ENCODE peak calls at places on chromosomes 5 and 9, in nine cellular contexts. Y is cardiac muscle cell, M is endodermal cell, G is psoas muscle, C is HepG2, P is transverse colon, J is progenitor cell of endocrine pancreas, Z is neural crest cell, T is thoracic aorta. F is an unnamed sample.

GRCh38 chr5:113489299-113489698 is 1.0 kb upstream of the MCC start:
- DNase-seq in Y (peak), M (no peak), G (peak), C (peak), P (no peak), J (no peak), Z (no peak), T (no peak), F (peak)

GRCh38 chr5:53067641-53068040 is 41.9 kb downstream of the MOCS2 start:
- DNase-seq in Y (peak), M (no peak), G (no peak), C (no peak), P (no peak), J (no peak), Z (no peak), T (no peak), F (no peak)

GRCh38 chr5:145991044-145991575 is 54.7 kb downstream of the SH3RF2 start:
- DNase-seq in Y (peak), M (no peak), G (no peak), C (no peak), P (no peak), J (no peak), Z (no peak), T (no peak), F (no peak)

GRCh38 chr9:114383866-114384231 is 3.9 kb downstream of the AKNA start:
- DNase-seq in Y (no peak), M (no peak), G (no peak), C (no peak), P (no peak), J (no peak), Z (no peak), T (no peak), F (no peak)

GRCh38 chr9:129023036-129023907 is 4.9 kb downstream of the SH3GLB2 start:
- DNase-seq in Y (peak), M (peak), G (peak), C (no peak), P (no peak), J (no peak), Z (no peak), T (no peak), F (peak)

GRCh38 chr9:69200071-69200470 is 26.0 kb downstream of the TJP2 start:
- DNase-seq in Y (peak), M (peak), G (no peak), C (no peak), P (no peak), J (no peak), Z (no peak), T (no peak), F (no peak)

GRCh38 chr5:43044181-43044914 is 4.2 kb upstream of the ANXA2R start:
- DNase-seq in Y (no peak), M (peak), G (peak), C (no peak), P (no peak), J (no peak), Z (no peak), T (no peak), F (peak)

GRCh38 chr5:55232194-55232984 is 1.0 kb downstream of the CCNO start:
- DNase-seq in Y (peak), M (peak), G (no peak), C (no peak), P (peak), J (peak), Z (peak), T (no peak), F (no peak)

GRCh38 chr5:139708434-139708849 is 60.3 kb downstream of the CXXC5 start:
- DNase-seq in Y (no peak), M (peak), G (no peak), C (no peak), P (no peak), J (no peak), Z (no peak), T (no peak), F (no peak)

GRCh38 chr9:132878695-132879064 is at the start of gene SPACA9:
- DNase-seq in Y (peak), M (peak), G (peak), C (no peak), P (peak), J (peak), Z (peak), T (peak), F (peak)

GRCh38 chr5:138664276-138664943 is 88.8 kb upstream of the CTNNA1 start:
- DNase-seq in Y (peak), M (no peak), G (no peak), C (no peak), P (no peak), J (no peak), Z (no peak), T (no peak), F (no peak)

GRCh38 chr5:89968870-89969472 is 440.6 kb downstream of the CETN3 start:
- DNase-seq in Y (peak), M (no peak), G (no peak), C (no peak), P (no peak), J (no peak), Z (no peak), T (no peak), F (no peak)

GRCh38 chr9:77440057-77440456 is 208.1 kb downstream of the GNA14 start:
- DNase-seq in Y (peak), M (peak), G (no peak), C (no peak), P (no peak), J (no peak), Z (no peak), T (no peak), F (no peak)

DNA sequence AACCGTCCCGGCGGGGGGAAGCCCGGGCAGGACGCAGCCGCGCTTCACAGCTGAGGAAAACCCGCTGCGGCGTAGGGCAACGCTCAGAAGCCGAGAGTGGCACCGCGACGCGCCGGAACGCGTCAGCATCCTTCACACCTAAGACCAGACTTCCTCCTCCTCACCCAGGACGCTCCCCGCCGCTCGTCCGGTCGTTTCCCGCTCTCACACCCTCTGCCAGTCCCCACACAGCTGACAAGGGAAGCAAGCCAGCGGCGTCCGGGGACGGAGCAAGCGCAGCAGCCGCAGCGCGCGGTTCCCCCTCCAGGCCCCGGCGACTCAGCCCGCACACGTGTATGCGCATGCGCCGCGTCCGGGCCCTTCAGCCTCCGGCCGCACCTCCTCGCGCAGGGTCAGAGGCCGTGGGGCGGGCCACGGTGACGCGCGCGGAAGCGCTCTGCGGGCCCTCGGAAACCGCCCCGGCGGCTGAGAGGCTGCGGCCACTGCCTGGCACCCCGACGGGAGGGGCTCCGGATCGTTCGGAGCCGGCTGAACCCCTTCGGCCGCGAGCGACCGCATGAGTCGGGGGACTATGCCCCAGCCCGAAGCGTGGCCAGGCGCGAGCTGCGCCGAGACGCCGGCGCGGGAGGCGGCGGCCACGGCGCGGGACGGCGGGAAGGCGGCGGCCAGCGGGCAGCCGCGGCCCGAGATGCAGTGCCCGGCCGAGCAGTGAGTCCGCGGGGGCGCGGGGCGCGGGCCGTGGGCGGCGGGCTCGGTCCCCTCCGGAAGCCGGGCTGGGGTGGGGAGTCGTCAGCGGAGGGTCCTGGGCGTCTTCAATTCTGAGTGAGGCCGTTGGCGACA is at the start of gene OTULIN:
- DNase-seq in Y (peak), M (peak), G (peak), C (peak), P (peak), J (peak), Z (peak), T (peak), F (peak)
- TF ChIP-seq CTCF in Y (no peak), M (no peak), G (no peak), C (no peak), P (no peak), J (no peak), Z (no peak), T (no peak), F (no peak)

GRCh38 chr5:1824109-1824821 is 23.1 kb downstream of the NDUFS6 start:
- DNase-seq in Y (no peak), M (no peak), G (no peak), C (no peak), P (no peak), J (no peak), Z (no peak), T (no peak), F (no peak)
- TF ChIP-seq CTCF in Y (no peak), M (peak), G (no peak), C (no peak), P (no peak), J (no peak), Z (no peak), T (no peak), F (no peak)

DNA sequence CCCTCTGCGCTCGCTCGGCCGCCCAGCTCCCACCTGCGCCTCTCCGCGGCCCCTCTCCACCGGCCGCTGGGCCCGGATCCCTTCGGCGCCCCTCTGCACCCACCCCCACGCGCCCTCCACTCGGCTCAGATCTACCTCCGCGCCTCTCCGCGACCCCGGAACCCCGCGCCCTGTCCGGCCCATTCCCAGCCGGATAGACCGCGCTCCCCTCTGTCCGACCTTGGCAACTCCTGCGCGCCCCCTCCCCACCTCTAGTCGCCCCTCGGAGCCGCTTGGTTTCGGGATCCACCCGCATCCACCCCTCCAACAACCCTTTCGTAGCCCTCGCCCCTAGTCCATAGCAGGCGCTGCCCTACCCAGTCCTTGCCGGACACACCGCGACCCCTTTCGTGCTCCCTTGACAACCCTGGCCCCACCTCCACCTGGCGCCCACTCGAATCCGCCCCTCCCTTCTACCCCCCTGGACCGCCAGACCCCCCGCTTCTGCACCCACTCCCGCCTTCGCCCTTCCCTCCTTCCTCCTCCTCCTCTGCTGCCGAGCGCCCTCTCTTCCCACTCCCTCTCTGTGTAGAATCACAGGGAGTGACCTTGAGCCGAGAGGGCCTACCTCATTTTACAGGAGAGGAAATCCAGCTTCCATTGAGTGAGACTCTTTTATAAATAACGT is 496 bp upstream of the AK3 start:
- DNase-seq in Y (peak), M (peak), G (no peak), C (peak), P (peak), J (no peak), Z (peak), T (no peak), F (no peak)
- TF ChIP-seq CTCF in Y (no peak), M (no peak), G (no peak), C (peak), P (no peak), J (no peak), Z (no peak), T (no peak), F (peak)

GRCh38 chr5:81513982-81514381 is 120.0 kb upstream of the ACOT12 start:
- DNase-seq in Y (peak), M (no peak), G (no peak), C (no peak), P (no peak), J (no peak), Z (no peak), T (no peak), F (no peak)
- TF ChIP-seq CTCF in Y (peak), M (peak), G (peak), C (no peak), P (peak), J (no peak), Z (peak), T (no peak), F (no peak)

DNA sequence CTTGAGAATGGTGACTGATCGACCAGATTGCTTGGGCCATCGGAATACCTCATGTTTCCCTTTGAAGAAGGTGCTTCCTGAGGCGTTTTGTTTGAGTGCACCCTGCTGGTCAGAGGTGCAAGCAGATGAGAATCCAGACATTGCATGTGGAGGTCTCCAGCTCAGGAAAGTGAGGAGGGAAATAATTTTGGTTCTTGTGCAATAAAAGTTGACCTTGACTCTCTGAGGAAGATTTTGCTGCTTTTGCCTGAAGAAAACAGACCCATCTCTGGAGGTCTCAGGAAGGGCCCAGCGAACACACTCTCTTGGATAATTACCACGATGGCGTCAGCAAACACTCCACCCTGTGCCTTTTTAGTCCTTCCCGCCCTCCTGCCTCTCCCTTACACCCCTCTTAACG is 69.7 kb downstream of the GRAMD2B start:
- DNase-seq in Y (peak), M (peak), G (no peak), C (peak), P (no peak), J (no peak), Z (no peak), T (no peak), F (no peak)
- TF ChIP-seq CTCF in Y (peak), M (peak), G (peak), C (peak), P (peak), J (peak), Z (peak), T (no peak), F (no peak)

GRCh38 chr5:131973089-131973712 is 27.7 kb upstream of the MEIKIN start:
- DNase-seq in Y (no peak), M (no peak), G (no peak), C (no peak), P (no peak), J (no peak), Z (no peak), T (no peak), F (no peak)

GRCh38 chr5:131976414-131977211 is 31.1 kb upstream of the MEIKIN start:
- DNase-seq in Y (no peak), M (no peak), G (no peak), C (no peak), P (no peak), J (no peak), Z (no peak), T (no peak), F (no peak)

GRCh38 chr5:131974956-131975726 is 29.7 kb upstream of the MEIKIN start:
- DNase-seq in Y (no peak), M (peak), G (no peak), C (no peak), P (no peak), J (no peak), Z (no peak), T (no peak), F (no peak)

GRCh38 chr5:131973981-131974380 is 28.5 kb upstream of the MEIKIN start:
- DNase-seq in Y (no peak), M (no peak), G (no peak), C (no peak), P (no peak), J (no peak), Z (no peak), T (no peak), F (no peak)

DNA sequence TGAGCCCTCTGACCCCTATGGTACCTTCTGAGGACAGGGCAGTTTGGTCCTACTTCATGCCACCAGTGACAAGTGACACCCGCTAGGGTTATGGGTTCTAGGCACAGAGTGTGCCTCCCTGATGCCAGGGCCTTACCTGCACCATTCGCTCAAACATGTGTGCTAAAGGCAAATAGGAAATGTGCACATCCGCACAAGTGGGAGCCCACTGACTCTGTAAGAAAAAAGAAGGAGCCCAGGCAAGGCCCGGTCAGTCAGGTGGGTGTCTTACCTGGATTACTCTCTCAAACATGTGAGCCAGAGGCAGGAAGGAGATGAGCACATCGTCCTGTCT is 29.1 kb upstream of the MEIKIN start:
- DNase-seq in Y (no peak), M (no peak), G (no peak), C (no peak), P (no peak), J (no peak), Z (no peak), T (no peak), F (no peak)
- TF ChIP-seq CTCF in Y (no peak), M (no peak), G (no peak), C (no peak), P (no peak), J (no peak), Z (no peak), T (no peak), F (no peak)

DNA sequence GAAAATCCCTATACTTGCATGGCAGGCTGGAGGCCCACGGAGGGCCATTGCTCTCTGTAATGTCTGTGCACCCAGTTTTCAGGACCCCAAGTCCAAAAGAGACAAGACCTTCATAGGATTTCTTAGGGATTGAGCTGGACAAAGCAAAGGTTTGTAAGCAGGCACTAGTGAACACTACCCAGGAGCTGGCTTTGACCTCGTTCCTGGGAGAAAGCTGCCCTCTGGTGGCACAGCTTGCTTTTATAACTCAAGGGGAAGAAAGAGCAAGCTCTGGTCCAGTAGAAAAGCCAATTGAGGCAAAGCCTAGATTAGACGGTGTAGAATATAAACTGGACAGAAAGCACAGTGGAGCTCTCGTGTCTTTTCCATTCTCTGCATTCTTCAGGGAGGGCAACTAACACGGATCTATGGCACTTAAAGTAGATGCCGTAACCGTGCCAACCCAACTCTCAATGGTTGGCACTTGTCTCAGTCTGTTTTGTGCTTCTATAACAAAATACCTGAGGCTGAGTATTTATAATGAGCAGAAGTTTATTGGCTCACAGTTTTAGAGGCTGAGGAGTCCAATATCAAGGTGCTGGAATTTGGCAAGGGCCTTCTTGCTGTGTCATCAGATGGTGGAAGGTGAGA is 7.9 kb downstream of the GABRP start:
- DNase-seq in Y (peak), M (peak), G (no peak), C (peak), P (peak), J (peak), Z (peak), T (peak), F (no peak)
- TF ChIP-seq CTCF in Y (peak), M (peak), G (peak), C (peak), P (peak), J (peak), Z (peak), T (peak), F (peak)

DNA sequence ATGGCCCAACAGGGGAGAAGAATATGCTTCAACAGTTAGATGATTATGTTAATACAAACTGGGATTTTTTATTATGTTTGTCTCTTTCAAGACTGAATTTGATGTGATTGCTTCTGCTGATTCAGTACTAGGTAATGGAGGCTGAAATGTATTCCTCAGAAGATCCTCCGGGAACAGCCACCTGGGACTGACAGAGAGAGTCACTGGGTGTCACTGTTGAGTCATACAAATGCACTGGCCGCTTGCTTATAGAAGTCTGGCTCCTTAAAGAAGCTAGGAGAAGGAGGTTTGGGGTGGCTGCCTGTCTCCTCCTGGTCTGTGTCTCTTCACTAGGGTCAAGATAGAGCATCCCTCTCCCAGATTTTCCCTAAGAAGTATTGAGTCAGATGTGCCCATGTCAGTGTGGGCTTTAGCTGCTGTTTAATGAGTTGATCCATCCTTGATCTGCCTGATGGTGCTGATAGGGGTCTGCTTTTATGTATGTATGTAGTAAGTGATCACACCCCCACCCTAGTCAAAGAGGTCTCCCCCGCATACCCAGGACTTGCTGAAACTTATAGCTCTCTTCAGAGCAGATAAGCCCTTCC is 773.4 kb downstream of the BRINP1 start:
- DNase-seq in Y (peak), M (peak), G (no peak), C (no peak), P (peak), J (no peak), Z (peak), T (no peak), F (no peak)
- TF ChIP-seq CTCF in Y (no peak), M (peak), G (peak), C (no peak), P (peak), J (peak), Z (peak), T (peak), F (no peak)